ENCODE peak calls at places on chromosome 22, in eight cellular contexts. D is mucosa of descending colon; H is A549; F is hepatocyte; J is Caco-2; X is DND-41; S is CD4-positive, CD25-positive, alpha-beta regulatory T cell; B is uterus. I is an unnamed sample.
A peak's percentile ranks its signal among the peaks of the same experiment; 100 is the strongest.

GRCh38 chr22:43726296-43726695 is 85.8 kb downstream of the EFCAB6 start:
- DNase-seq in D (no peak), H (no peak), F (no peak), J (no peak), X (no peak), S (no peak), B (no peak), I (no peak)

GRCh38 chr22:40729284-40729683 is 50.0 kb downstream of the MCHR1 start:
- DNase-seq in D (no peak), H (no peak), F (no peak), J (no peak), X (no peak), S (no peak), B (no peak), I (no peak)

GRCh38 chr22:20567993-20568417 is 60.6 kb downstream of the MED15 start:
- DNase-seq in D (no peak), H (no peak), F (peak; percentile 45), J (no peak), X (no peak), S (no peak), B (no peak), I (peak; percentile 26)

GRCh38 chr22:45203150-45203974 is 37.3 kb downstream of the KIAA0930 start:
- DNase-seq in D (no peak), H (no peak), F (no peak), J (no peak), X (no peak), S (no peak), B (no peak), I (no peak)

GRCh38 chr22:21697866-21698265 is 32.1 kb downstream of the PPIL2 start:
- DNase-seq in D (no peak), H (no peak), F (no peak), J (no peak), X (no peak), S (no peak), B (no peak), I (no peak)

GRCh38 chr22:40463017-40463631 is 92.7 kb downstream of the SGSM3 start:
- DNase-seq in D (no peak), H (no peak), F (no peak), J (no peak), X (peak; percentile 67), S (peak; percentile 57), B (no peak), I (no peak)

GRCh38 chr22:40487663-40488249 is 117.4 kb downstream of the SGSM3 start:
- DNase-seq in D (no peak), H (peak; percentile 28), F (peak; percentile 28), J (no peak), X (no peak), S (peak; percentile 46), B (no peak), I (no peak)

GRCh38 chr22:26660961-26661578 is 3.7 kb downstream of the MIAT start:
- DNase-seq in D (no peak), H (no peak), F (no peak), J (no peak), X (no peak), S (no peak), B (no peak), I (no peak)

GRCh38 chr22:31212783-31213626 is 907 bp downstream of the LIMK2 start:
- DNase-seq in D (peak; percentile 47), H (no peak), F (no peak), J (no peak), X (peak; percentile 10), S (no peak), B (no peak), I (no peak)

GRCh38 chr22:44217346-44217745 is 36.6 kb downstream of the PARVG start:
- DNase-seq in D (no peak), H (no peak), F (no peak), J (no peak), X (no peak), S (no peak), B (no peak), I (no peak)

GRCh38 chr22:27239520-27239919 is 562.0 kb downstream of the MN1 start:
- DNase-seq in D (no peak), H (no peak), F (no peak), J (no peak), X (no peak), S (no peak), B (no peak), I (no peak)

GRCh38 chr22:32698926-32699619 is 102.4 kb upstream of the TIMP3 start:
- DNase-seq in D (peak; percentile 40), H (no peak), F (no peak), J (no peak), X (no peak), S (no peak), B (peak; percentile 75), I (no peak)

GRCh38 chr22:46086577-46087335 is 63.6 kb upstream of the PPARA start:
- DNase-seq in D (peak; percentile 39), H (no peak), F (no peak), J (peak; percentile 29), X (no peak), S (no peak), B (no peak), I (no peak)

GRCh38 chr22:26892401-26893033 is 235.1 kb downstream of the MIAT start:
- DNase-seq in D (peak; percentile 40), H (no peak), F (peak; percentile 25), J (no peak), X (no peak), S (no peak), B (no peak), I (peak; percentile 48)

GRCh38 chr22:38924197-38924952 is 33.0 kb upstream of the APOBEC3A start:
- DNase-seq in D (peak; percentile 82), H (peak; percentile 26), F (peak; percentile 89), J (peak; percentile 90), X (no peak), S (no peak), B (peak; percentile 77), I (peak; percentile 78)

GRCh38 chr22:32112380-32112779 is 46.7 kb downstream of the C22orf42 start:
- DNase-seq in D (no peak), H (no peak), F (no peak), J (no peak), X (no peak), S (no peak), B (no peak), I (no peak)

GRCh38 chr22:45366713-45367112 is 46.7 kb downstream of the SMC1B start:
- DNase-seq in D (no peak), H (no peak), F (no peak), J (no peak), X (no peak), S (no peak), B (no peak), I (no peak)

GRCh38 chr22:45516923-45517675 is 14.4 kb downstream of the FBLN1 start:
- DNase-seq in D (no peak), H (no peak), F (no peak), J (no peak), X (no peak), S (no peak), B (no peak), I (no peak)

GRCh38 chr22:44348963-44349950 is 36.5 kb upstream of the SHISAL1 start:
- DNase-seq in D (no peak), H (no peak), F (no peak), J (no peak), X (no peak), S (no peak), B (no peak), I (no peak)

GRCh38 chr22:38032681-38033521 is 24.3 kb upstream of the PICK1 start:
- DNase-seq in D (no peak), H (no peak), F (peak; percentile 45), J (no peak), X (no peak), S (no peak), B (peak; percentile 60), I (no peak)

GRCh38 chr22:20531404-20532181 is 24.2 kb downstream of the MED15 start:
- DNase-seq in D (peak; percentile 72), H (peak; percentile 68), F (peak; percentile 72), J (no peak), X (no peak), S (no peak), B (peak; percentile 43), I (peak; percentile 91)

GRCh38 chr22:28989912-28990311 is 71.7 kb downstream of the C22orf31 start:
- DNase-seq in D (no peak), H (no peak), F (no peak), J (no peak), X (no peak), S (no peak), B (peak; percentile 66), I (no peak)
- H3K4me1 ChIP-seq in D (no peaks in the 10 kb centered on the region), H (no peaks in the 10 kb centered on the region), F (peaks cover 14% of the 10 kb centered on the region), J (peaks cover 30% of the 10 kb centered on the region), X (no peaks in the 10 kb centered on the region), S (no peaks in the 10 kb centered on the region), B (no peaks in the 10 kb centered on the region), I (no peaks in the 10 kb centered on the region)

GRCh38 chr22:36586852-36587251 is 57.9 kb upstream of the EIF3D start:
- DNase-seq in D (no peak), H (no peak), F (no peak), J (no peak), X (no peak), S (no peak), B (no peak), I (no peak)
- H3K9me3 ChIP-seq in D (no peaks in the 10 kb centered on the region), H (no peaks in the 10 kb centered on the region), F (no peaks in the 10 kb centered on the region), J (no peaks in the 10 kb centered on the region), X (peaks cover 2% of the 10 kb centered on the region), S (no peaks in the 10 kb centered on the region), B (no peaks in the 10 kb centered on the region), I (no peaks in the 10 kb centered on the region)

GRCh38 chr22:42648368-42649260 is 578 bp downstream of the CYB5R3 start:
- DNase-seq in D (peak; percentile 90), H (peak; percentile 54), F (peak; percentile 79), J (peak; percentile 52), X (peak; percentile 32), S (peak; percentile 49), B (no peak), I (peak; percentile 50)
- H3K4me1 ChIP-seq in D (peaks cover 54% of the 10 kb centered on the region), H (peaks cover 37% of the 10 kb centered on the region), F (peaks cover 51% of the 10 kb centered on the region), J (peaks cover 10% of the 10 kb centered on the region), X (peaks cover 42% of the 10 kb centered on the region), S (peaks cover 23% of the 10 kb centered on the region), B (peaks cover 34% of the 10 kb centered on the region), I (peaks cover 58% of the 10 kb centered on the region)

GRCh38 chr22:47308886-47309285 is 546.4 kb downstream of the TBC1D22A start:
- DNase-seq in D (no peak), H (no peak), F (no peak), J (no peak), X (no peak), S (no peak), B (no peak), I (no peak)

GRCh38 chr22:47309476-47309875 is 547.0 kb downstream of the TBC1D22A start:
- DNase-seq in D (no peak), H (no peak), F (no peak), J (no peak), X (no peak), S (no peak), B (no peak), I (no peak)

GRCh38 chr22:47304854-47305253 is 542.4 kb downstream of the TBC1D22A start:
- DNase-seq in D (no peak), H (no peak), F (no peak), J (no peak), X (no peak), S (no peak), B (no peak), I (no peak)

GRCh38 chr22:47307812-47308211 is 545.4 kb downstream of the TBC1D22A start:
- DNase-seq in D (no peak), H (no peak), F (no peak), J (no peak), X (no peak), S (no peak), B (no peak), I (peak; percentile 14)

DNA sequence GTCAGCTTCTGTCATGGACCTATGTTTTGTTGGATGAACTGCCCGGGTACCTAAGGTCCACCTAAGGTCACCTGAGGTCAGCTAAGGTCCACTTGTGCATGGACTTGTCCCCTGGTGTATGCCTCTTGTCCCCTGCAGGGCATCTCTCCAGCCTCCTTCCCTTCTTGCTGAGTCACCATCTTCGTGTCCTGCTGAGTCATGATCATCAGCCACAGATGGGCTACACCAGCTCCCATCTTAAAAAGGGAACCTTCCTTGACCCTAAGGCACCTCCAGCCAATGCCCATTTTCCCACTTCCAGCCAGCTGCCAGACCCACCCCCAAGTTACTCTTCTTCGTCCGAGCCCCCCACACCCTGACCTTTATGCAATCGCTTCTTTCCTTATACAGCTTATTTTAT is 544.9 kb downstream of the TBC1D22A start:
- DNase-seq in D (no peak), H (no peak), F (no peak), J (no peak), X (no peak), S (no peak), B (no peak), I (peak; percentile 21)
- H3K9me3 ChIP-seq in D (no peaks in the 10 kb centered on the region), H (no peaks in the 10 kb centered on the region), F (no peaks in the 10 kb centered on the region), J (no peaks in the 10 kb centered on the region), X (no peaks in the 10 kb centered on the region), S (no peaks in the 10 kb centered on the region), B (no peaks in the 10 kb centered on the region), I (peaks cover 3% of the 10 kb centered on the region)

I was measured in SJSA1.